ENCODE peak calls at places on chromosomes 11 and 22, in five cellular contexts. S, O, L, A and J are unnamed samples.

GRCh38 chr11:47981667-47982404 is 1.5 kb downstream of the PTPRJ start:
- DNase-seq in S (no peak), O (no peak), L (no peak), A (no peak), J (peak; percentile 9)

GRCh38 chr11:8384199-8384821 is 120.6 kb upstream of the LMO1 start:
- DNase-seq in S (no peak), O (peak; percentile 40), L (no peak), A (peak; percentile 83), J (peak; percentile 8)

GRCh38 chr11:26891501-26891900 is 102.4 kb upstream of the FIBIN start:
- DNase-seq in S (no peak), O (no peak), L (no peak), A (no peak), J (no peak)

GRCh38 chr22:28706845-28707244 is 27.2 kb upstream of the TTC28 start:
- DNase-seq in S (no peak), O (no peak), L (no peak), A (no peak), J (peak; percentile 64)

GRCh38 chr11:81237139-81237538 is 1496.5 kb downstream of the FAM181B start:
- DNase-seq in S (peak; percentile 26), O (peak; percentile 4), L (peak; percentile 43), A (peak; percentile 22), J (no peak)

GRCh38 chr22:24894998-24895397 is 51.5 kb downstream of the LHFPL7 start:
- DNase-seq in S (peak; percentile 23), O (peak; percentile 8), L (peak; percentile 44), A (peak; percentile 76), J (no peak)

GRCh38 chr22:36162127-36163034 is 1.8 kb upstream of the APOL3 start:
- DNase-seq in S (no peak), O (no peak), L (no peak), A (no peak), J (peak; percentile 61)

GRCh38 chr11:1442163-1442562 is 44.4 kb downstream of the MOB2 start:
- DNase-seq in S (no peak), O (peak; percentile 40), L (no peak), A (no peak), J (no peak)

GRCh38 chr11:128763224-128763623 is 69.4 kb downstream of the FLI1 start:
- DNase-seq in S (no peak), O (no peak), L (no peak), A (no peak), J (no peak)

GRCh38 chr11:128463386-128463829 is 124.0 kb downstream of the ETS1 start:
- DNase-seq in S (no peak), O (no peak), L (no peak), A (peak; percentile 94), J (no peak)

GRCh38 chr22:39298194-39298987 is 21.0 kb downstream of the RPL3 start:
- DNase-seq in S (no peak), O (no peak), L (no peak), A (no peak), J (no peak)

GRCh38 chr11:67163006-67163405 is 43.9 kb downstream of the KDM2A start:
- DNase-seq in S (no peak), O (no peak), L (no peak), A (no peak), J (no peak)

GRCh38 chr11:65471410-65471762 is 27.5 kb upstream of the MALAT1 start:
- DNase-seq in S (peak; percentile 36), O (no peak), L (peak; percentile 52), A (peak; percentile 89), J (no peak)

GRCh38 chr11:29333993-29334780 is 682.6 kb downstream of the KCNA4 start:
- DNase-seq in S (peak; percentile 4), O (peak; percentile 9), L (peak; percentile 49), A (peak; percentile 70), J (no peak)

GRCh38 chr11:35802221-35802620 is 139.6 kb downstream of the TRIM44 start:
- DNase-seq in S (no peak), O (no peak), L (no peak), A (no peak), J (no peak)